ENCODE peak calls at places on chromosomes 6 and 20, in eight cellular contexts. One of them, this sample, is unnamed. For H3K9me3, the result is how much of the 10 kb centered on the place peaks cover.

GRCh38 chr20:51640743-51641142 is 98.2 kb upstream of the NFATC2 start:
- DNase-seq in MM.1S: no peak
- DNase-seq in endodermal cell: no peak
- DNase-seq in H9: no peak
- DNase-seq in left lung: no peak
- DNase-seq in PC-9: no peak
- DNase-seq in breast epithelium: no peak
- DNase-seq in endothelial cell of umbilical vein: no peak
- DNase-seq in this sample: no peak

GRCh38 chr20:24206995-24207394 is 218.4 kb upstream of the GGTLC1 start:
- DNase-seq in H9: no peak
- DNase-seq in left lung: no peak
- DNase-seq in endothelial cell of umbilical vein: no peak
- DNase-seq in MM.1S: no peak
- DNase-seq in endodermal cell: no peak
- DNase-seq in breast epithelium: no peak
- DNase-seq in PC-9: no peak
- DNase-seq in this sample: no peak

GRCh38 chr20:8330316-8330784 is 198.3 kb downstream of the PLCB1 start:
- DNase-seq in endodermal cell: no peak
- DNase-seq in PC-9: no peak
- DNase-seq in H9: no peak
- DNase-seq in left lung: no peak
- DNase-seq in endothelial cell of umbilical vein: no peak
- DNase-seq in MM.1S: no peak
- DNase-seq in breast epithelium: no peak
- DNase-seq in this sample: no peak

GRCh38 chr6:31058128-31058894 is 48.0 kb downstream of the MUC22 start:
- DNase-seq in PC-9: peak
- DNase-seq in H9: no peak
- DNase-seq in MM.1S: no peak
- DNase-seq in breast epithelium: no peak
- DNase-seq in endothelial cell of umbilical vein: peak
- DNase-seq in endodermal cell: no peak
- DNase-seq in left lung: no peak
- DNase-seq in this sample: no peak

GRCh38 chr6:47004458-47004857 is 37.7 kb downstream of the ADGRF1 start:
- DNase-seq in left lung: no peak
- DNase-seq in endodermal cell: no peak
- DNase-seq in breast epithelium: no peak
- DNase-seq in endothelial cell of umbilical vein: no peak
- DNase-seq in H9: no peak
- DNase-seq in MM.1S: no peak
- DNase-seq in PC-9: no peak
- DNase-seq in this sample: no peak

GRCh38 chr6:109308018-109308492 is 74.2 kb downstream of the CD164 start:
- DNase-seq in breast epithelium: no peak
- DNase-seq in H9: no peak
- DNase-seq in PC-9: no peak
- DNase-seq in MM.1S: no peak
- DNase-seq in endothelial cell of umbilical vein: no peak
- DNase-seq in left lung: peak
- DNase-seq in endodermal cell: no peak
- DNase-seq in this sample: no peak

GRCh38 chr6:73798592-73798991 is 102.6 kb downstream of the CD109 start:
- DNase-seq in MM.1S: no peak
- DNase-seq in endothelial cell of umbilical vein: peak
- DNase-seq in breast epithelium: no peak
- DNase-seq in endodermal cell: peak
- DNase-seq in left lung: no peak
- DNase-seq in H9: peak
- DNase-seq in PC-9: peak
- DNase-seq in this sample: no peak

GRCh38 chr6:13767121-13767794 is 47.1 kb downstream of the MCUR1 start:
- DNase-seq in H9: peak
- DNase-seq in MM.1S: no peak
- DNase-seq in left lung: peak
- DNase-seq in endothelial cell of umbilical vein: peak
- DNase-seq in PC-9: no peak
- DNase-seq in endodermal cell: peak
- DNase-seq in breast epithelium: no peak
- DNase-seq in this sample: peak

GRCh38 chr6:42526616-42527015 is 37.2 kb upstream of the UBR2 start:
- DNase-seq in PC-9: no peak
- DNase-seq in endothelial cell of umbilical vein: no peak
- DNase-seq in endodermal cell: no peak
- DNase-seq in left lung: no peak
- DNase-seq in H9: no peak
- DNase-seq in breast epithelium: no peak
- DNase-seq in MM.1S: no peak
- DNase-seq in this sample: no peak

DNA sequence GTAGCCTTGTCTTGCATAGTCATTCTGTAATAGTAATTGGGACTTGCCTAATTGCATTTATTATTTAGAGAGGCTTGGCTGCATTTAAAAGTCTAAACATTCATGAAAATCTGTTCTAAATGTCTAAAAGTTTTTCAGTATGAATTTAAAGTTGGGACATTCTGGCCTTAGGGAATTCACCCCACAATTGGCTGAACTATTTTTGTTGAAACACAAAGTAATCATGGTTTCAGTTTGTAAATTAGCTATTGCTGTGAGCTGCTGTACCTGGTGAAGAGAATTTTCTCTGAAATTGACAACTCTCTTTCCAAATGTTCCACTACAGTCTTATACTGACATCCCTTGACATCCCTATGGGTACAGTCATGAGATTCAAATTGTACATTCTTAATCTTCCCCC is 253.0 kb downstream of the FARS2 start:
- DNase-seq in MM.1S: no peak
- DNase-seq in endodermal cell: no peak
- DNase-seq in breast epithelium: no peak
- DNase-seq in endothelial cell of umbilical vein: no peak
- DNase-seq in H9: no peak
- DNase-seq in PC-9: no peak
- DNase-seq in left lung: no peak
- DNase-seq in this sample: no peak
- H3K27ac ChIP-seq in MM.1S: no peak
- H3K27ac ChIP-seq in endodermal cell: no peak
- H3K27ac ChIP-seq in breast epithelium: no peak
- H3K27ac ChIP-seq in endothelial cell of umbilical vein: no peak
- H3K27ac ChIP-seq in H9: no peak
- H3K27ac ChIP-seq in PC-9: no peak
- H3K27ac ChIP-seq in left lung: no peak
- H3K27ac ChIP-seq in this sample: no peak

DNA sequence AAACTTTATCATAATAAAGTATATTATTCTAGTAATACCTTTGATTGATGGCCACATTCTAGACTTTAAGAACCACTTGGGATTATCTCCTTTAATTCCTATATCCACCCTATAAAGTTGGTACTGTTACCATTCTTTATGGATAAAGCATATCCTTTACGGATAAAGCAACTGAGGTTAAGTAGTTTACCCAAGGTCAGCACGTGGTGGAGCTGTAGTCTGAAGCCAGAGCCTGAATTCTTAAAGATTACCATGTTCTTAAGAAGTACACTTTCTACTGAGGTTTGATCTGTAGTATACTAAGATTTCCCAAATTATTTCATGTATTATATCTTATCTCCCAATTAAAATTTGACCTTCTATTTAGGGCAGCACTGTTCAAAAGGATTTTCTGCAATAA is 3.0 kb upstream of the NCOA7 start:
- DNase-seq in MM.1S: no peak
- DNase-seq in left lung: no peak
- DNase-seq in breast epithelium: no peak
- DNase-seq in endothelial cell of umbilical vein: peak
- DNase-seq in PC-9: no peak
- DNase-seq in endodermal cell: no peak
- DNase-seq in H9: no peak
- DNase-seq in this sample: no peak
- TF ChIP-seq CTCF in MM.1S: no peak
- TF ChIP-seq CTCF in left lung: peak
- TF ChIP-seq CTCF in breast epithelium: no peak
- TF ChIP-seq CTCF in endothelial cell of umbilical vein: peak
- TF ChIP-seq CTCF in PC-9: no peak
- TF ChIP-seq CTCF in endodermal cell: peak
- TF ChIP-seq CTCF in H9: peak
- TF ChIP-seq CTCF in this sample: no peak

GRCh38 chr20:36236786-36237121 is 476 bp downstream of the AAR2 start:
- DNase-seq in left lung: no peak
- DNase-seq in H9: no peak
- DNase-seq in endothelial cell of umbilical vein: no peak
- DNase-seq in PC-9: no peak
- DNase-seq in MM.1S: no peak
- DNase-seq in endodermal cell: no peak
- DNase-seq in breast epithelium: no peak
- DNase-seq in this sample: no peak
- H3K9me3 ChIP-seq in left lung: under half
- H3K9me3 ChIP-seq in H9: under half
- H3K9me3 ChIP-seq in endothelial cell of umbilical vein: under half
- H3K9me3 ChIP-seq in PC-9: under half
- H3K9me3 ChIP-seq in MM.1S: under half
- H3K9me3 ChIP-seq in endodermal cell: under half
- H3K9me3 ChIP-seq in breast epithelium: under half
- H3K9me3 ChIP-seq in this sample: under half

GRCh38 chr6:43911354-43911624 is 141.3 kb downstream of the VEGFA start:
- DNase-seq in H9: no peak
- DNase-seq in endodermal cell: no peak
- DNase-seq in left lung: no peak
- DNase-seq in MM.1S: no peak
- DNase-seq in PC-9: no peak
- DNase-seq in endothelial cell of umbilical vein: no peak
- DNase-seq in breast epithelium: no peak
- DNase-seq in this sample: no peak
- H3K27ac ChIP-seq in H9: no peak
- H3K27ac ChIP-seq in endodermal cell: peak
- H3K27ac ChIP-seq in left lung: no peak
- H3K27ac ChIP-seq in MM.1S: no peak
- H3K27ac ChIP-seq in PC-9: peak
- H3K27ac ChIP-seq in endothelial cell of umbilical vein: no peak
- H3K27ac ChIP-seq in breast epithelium: no peak
- H3K27ac ChIP-seq in this sample: no peak

DNA sequence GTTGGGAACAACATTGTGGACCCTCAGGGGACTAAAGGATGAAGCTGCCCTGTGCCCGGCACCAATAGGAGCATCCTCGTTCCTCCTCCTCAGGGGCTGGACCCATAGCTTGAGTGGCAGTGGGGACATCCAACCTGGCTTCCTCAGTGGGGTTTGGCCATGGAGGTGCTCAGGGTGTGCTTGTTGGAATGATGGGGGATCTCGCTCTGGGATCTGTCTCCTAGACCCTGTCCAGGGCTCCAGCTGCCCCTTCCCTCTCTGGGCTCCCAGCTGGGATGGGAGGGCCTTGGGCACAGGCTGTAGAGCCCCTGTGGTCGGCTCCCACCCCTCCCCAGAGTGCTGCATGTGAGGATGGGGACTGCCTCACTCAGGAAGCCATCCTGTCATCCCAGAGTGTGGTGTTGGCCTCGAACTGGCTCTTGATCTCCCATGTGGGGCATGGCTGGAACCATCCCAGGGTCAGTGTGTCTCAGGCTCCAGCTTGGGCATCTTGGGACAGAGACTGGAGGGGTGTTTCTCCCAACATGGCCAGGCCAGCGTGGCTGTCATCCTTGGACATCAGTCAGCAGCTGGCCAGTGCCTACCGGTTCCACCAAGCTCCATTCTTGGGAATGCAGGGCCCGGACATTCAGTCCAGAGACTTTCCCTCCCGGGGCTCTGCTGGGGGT is 9.5 kb upstream of the MYT1 start:
- DNase-seq in breast epithelium: no peak
- DNase-seq in left lung: no peak
- DNase-seq in H9: no peak
- DNase-seq in endothelial cell of umbilical vein: no peak
- DNase-seq in MM.1S: no peak
- DNase-seq in PC-9: no peak
- DNase-seq in endodermal cell: no peak
- DNase-seq in this sample: no peak
- TF ChIP-seq CTCF in breast epithelium: no peak
- TF ChIP-seq CTCF in left lung: no peak
- TF ChIP-seq CTCF in H9: no peak
- TF ChIP-seq CTCF in endothelial cell of umbilical vein: no peak
- TF ChIP-seq CTCF in MM.1S: no peak
- TF ChIP-seq CTCF in PC-9: no peak
- TF ChIP-seq CTCF in endodermal cell: no peak
- TF ChIP-seq CTCF in this sample: no peak

GRCh38 chr6:160798625-160799024 is 96.6 kb downstream of the PLG start:
- DNase-seq in PC-9: no peak
- DNase-seq in MM.1S: no peak
- DNase-seq in endodermal cell: no peak
- DNase-seq in breast epithelium: no peak
- DNase-seq in H9: no peak
- DNase-seq in endothelial cell of umbilical vein: no peak
- DNase-seq in left lung: no peak
- DNase-seq in this sample: no peak
- H3K9me3 ChIP-seq in PC-9: under half
- H3K9me3 ChIP-seq in MM.1S: under half
- H3K9me3 ChIP-seq in endodermal cell: half or more
- H3K9me3 ChIP-seq in breast epithelium: under half
- H3K9me3 ChIP-seq in H9: under half
- H3K9me3 ChIP-seq in endothelial cell of umbilical vein: under half
- H3K9me3 ChIP-seq in left lung: under half
- H3K9me3 ChIP-seq in this sample: under half

DNA sequence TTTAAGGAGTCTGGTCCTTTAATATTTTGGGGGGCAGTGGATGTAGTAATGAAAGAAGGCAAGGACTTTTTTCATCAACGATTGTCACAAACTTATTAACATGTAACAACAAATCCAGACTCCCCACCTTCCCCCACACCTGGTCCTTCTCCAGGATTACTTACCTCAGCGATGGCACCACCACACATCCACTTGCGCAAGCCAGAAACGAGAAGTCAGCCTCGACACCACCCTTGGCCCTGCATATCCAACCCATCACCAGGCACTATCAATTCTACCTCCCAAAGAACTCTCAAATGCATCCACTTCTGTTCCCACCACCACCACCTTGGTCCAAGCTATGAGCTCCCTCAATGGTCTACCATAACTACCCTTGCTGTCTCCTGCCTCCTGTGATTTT is 6.6 kb downstream of the EZR start:
- DNase-seq in PC-9: no peak
- DNase-seq in breast epithelium: no peak
- DNase-seq in MM.1S: no peak
- DNase-seq in endodermal cell: peak
- DNase-seq in H9: no peak
- DNase-seq in left lung: no peak
- DNase-seq in endothelial cell of umbilical vein: no peak
- DNase-seq in this sample: no peak
- H3K27ac ChIP-seq in PC-9: peak
- H3K27ac ChIP-seq in breast epithelium: no peak
- H3K27ac ChIP-seq in MM.1S: no peak
- H3K27ac ChIP-seq in endodermal cell: no peak
- H3K27ac ChIP-seq in H9: no peak
- H3K27ac ChIP-seq in left lung: no peak
- H3K27ac ChIP-seq in endothelial cell of umbilical vein: no peak
- H3K27ac ChIP-seq in this sample: no peak

This sample was measured in CD4-positive, alpha-beta T cell.